ENCODE peak calls at places on chromosome 10, in four cellular contexts. I is H1, L is tibial artery, X is psoas muscle. V is an unnamed sample.

GRCh38 chr10:91627344-91628102 is 5.3 kb downstream of the PPP1R3C start:
- DNase-seq in I (no peak), L (no peak), X (no peak), V (no peak)

GRCh38 chr10:13354783-13355182 is 6.7 kb upstream of the SEPHS1 start:
- DNase-seq in I (no peak), L (no peak), X (no peak), V (no peak)

GRCh38 chr10:75987610-75988009 is 556.2 kb downstream of the LRMDA start:
- DNase-seq in I (no peak), L (no peak), X (no peak), V (no peak)

GRCh38 chr10:125881192-125881591 is at the start of gene DHX32:
- DNase-seq in I (no peak), L (no peak), X (no peak), V (no peak)

GRCh38 chr10:93417264-93417663 is 64.9 kb downstream of the MYOF start:
- DNase-seq in I (no peak), L (no peak), X (no peak), V (no peak)

GRCh38 chr10:126252884-126253612 is 135.2 kb downstream of the ADAM12 start:
- DNase-seq in I (no peak), L (no peak), X (no peak), V (peak)

GRCh38 chr10:87656431-87657072 is 3.1 kb upstream of the PAPSS2 start:
- DNase-seq in I (no peak), L (no peak), X (no peak), V (no peak)

GRCh38 chr10:114541081-114541833 is 116.8 kb downstream of the ABLIM1 start:
- DNase-seq in I (no peak), L (peak), X (peak), V (no peak)

GRCh38 chr10:133143200-133143533 is 16.9 kb upstream of the KNDC1 start:
- DNase-seq in I (no peak), L (no peak), X (no peak), V (no peak)

GRCh38 chr10:86900955-86901354 is 56.5 kb downstream of the MMRN2 start:
- DNase-seq in I (no peak), L (peak), X (peak), V (no peak)

GRCh38 chr10:99975106-99975829 is 34.5 kb downstream of the DNMBP start:
- DNase-seq in I (no peak), L (no peak), X (no peak), V (no peak)
- H3K27ac ChIP-seq in I (no peak), L (peak), X (peak), V (peak)

DNA sequence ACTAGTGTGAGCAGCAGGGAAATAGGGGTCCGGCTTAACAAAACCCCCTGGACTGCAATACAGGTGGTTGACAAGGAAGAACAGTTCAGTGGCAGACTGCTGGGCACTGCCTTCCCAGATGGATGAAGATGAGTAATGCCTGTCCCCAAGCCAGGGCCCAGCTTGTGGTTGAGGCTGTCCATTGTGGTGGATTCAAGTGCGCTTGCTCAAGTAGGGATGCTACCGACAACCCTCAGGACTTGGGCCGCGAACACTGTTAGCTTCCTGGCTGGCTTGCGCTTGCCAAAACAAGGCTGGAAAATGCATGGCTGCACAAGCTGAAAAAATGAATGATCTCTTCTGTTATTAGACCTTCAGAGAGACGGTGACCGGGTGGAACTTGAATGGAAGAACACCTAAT is 116.1 kb upstream of the ACBD5 start:
- DNase-seq in I (no peak), L (no peak), X (no peak), V (no peak)
- H3K27ac ChIP-seq in I (no peak), L (no peak), X (no peak), V (no peak)

GRCh38 chr10:110835841-110836240 is 35.9 kb upstream of the PDCD4 start:
- DNase-seq in I (no peak), L (no peak), X (no peak), V (no peak)
- H3K27ac ChIP-seq in I (no peak), L (no peak), X (no peak), V (no peak)

DNA sequence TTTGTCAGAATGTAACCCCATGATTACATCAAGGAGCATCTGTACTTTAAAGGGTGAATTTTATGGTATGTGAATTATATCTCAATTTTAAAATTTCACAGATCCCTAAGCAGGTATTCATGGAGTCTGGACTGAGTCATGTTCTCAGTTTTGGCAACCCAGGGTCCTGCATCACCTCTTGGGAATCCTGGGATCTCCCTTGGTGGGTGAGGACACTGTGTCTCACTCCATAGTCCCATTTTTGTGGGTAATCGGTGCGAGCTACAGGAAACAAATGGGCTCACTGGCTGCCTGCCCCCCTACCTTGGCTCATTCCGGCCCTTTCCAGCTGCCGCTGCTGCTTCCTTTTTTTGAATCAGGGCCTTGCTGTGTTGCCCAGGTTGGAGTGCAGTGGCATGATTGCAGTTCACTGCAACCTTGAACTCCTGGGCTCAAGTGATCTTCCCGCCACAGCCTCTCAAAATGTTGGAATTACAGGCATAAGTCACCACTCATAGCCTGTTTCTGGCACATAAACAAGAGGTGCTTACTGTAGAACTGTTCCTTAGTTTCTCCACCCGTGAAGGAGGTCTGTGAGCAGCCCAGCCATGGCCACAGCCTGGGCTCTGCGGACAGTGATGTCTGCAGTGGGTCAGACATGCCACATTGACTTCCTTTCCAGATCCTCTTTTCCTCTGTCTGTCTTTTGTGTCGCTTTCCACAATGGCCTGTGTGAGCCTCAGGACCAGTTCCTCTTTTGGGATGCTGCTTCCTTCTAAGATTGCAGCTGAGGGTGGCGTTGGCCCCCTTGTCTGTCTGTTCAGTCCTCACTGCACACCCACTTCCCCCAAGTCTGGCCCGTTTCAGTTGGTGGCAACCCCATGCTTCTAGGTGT is 14.5 kb downstream of the PALD1 start:
- DNase-seq in I (no peak), L (no peak), X (no peak), V (no peak)
- H3K27ac ChIP-seq in I (no peak), L (no peak), X (no peak), V (no peak)

GRCh38 chr10:63700209-63700934 is 179.2 kb downstream of the REEP3 start:
- DNase-seq in I (no peak), L (peak), X (peak), V (peak)

GRCh38 chr10:63703113-63703670 is 182.0 kb downstream of the REEP3 start:
- DNase-seq in I (no peak), L (no peak), X (no peak), V (no peak)

GRCh38 chr10:63700935-63701263 is 179.7 kb downstream of the REEP3 start:
- DNase-seq in I (no peak), L (no peak), X (no peak), V (no peak)

GRCh38 chr10:63702107-63702506 is 180.9 kb downstream of the REEP3 start:
- DNase-seq in I (no peak), L (no peak), X (no peak), V (no peak)

DNA sequence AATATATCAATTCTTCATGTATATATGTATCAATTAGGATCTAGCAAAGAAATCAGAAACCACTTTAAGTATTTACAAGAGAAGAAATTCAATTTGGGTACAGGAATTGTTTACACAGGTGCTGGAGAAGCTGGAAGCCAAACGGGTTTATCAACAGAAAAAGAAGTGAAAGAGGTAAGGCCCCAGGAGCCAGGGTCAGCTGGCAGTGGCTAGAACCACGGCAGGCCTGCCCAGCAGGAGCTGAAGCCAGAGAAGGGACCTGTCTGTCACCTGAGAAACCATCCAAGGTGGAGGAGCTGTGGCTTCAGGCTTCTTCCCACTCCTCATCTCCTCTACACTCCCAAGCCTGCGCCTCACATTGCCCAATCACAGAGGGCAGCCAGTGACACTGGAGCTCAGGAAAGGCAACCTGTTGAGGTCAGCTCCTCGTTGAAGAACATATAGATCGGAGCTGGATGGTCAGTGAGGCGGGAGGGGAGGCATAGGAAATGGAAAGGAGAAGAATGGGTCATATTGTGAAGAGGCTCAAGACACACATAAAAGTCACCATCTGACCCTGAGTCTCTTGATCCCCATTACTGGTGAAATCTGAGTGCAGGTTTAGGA is 182.6 kb downstream of the REEP3 start:
- DNase-seq in I (no peak), L (no peak), X (peak), V (no peak)
- H3K27ac ChIP-seq in I (no peak), L (no peak), X (peak), V (peak)

GRCh38 chr10:11246752-11247467 is 229.2 kb downstream of the CELF2 start:
- DNase-seq in I (no peak), L (no peak), X (no peak), V (no peak)

GRCh38 chr10:11245095-11245479 is 227.4 kb downstream of the CELF2 start:
- DNase-seq in I (no peak), L (no peak), X (no peak), V (no peak)

GRCh38 chr10:11245981-11246590 is 228.4 kb downstream of the CELF2 start:
- DNase-seq in I (no peak), L (no peak), X (no peak), V (no peak)

GRCh38 chr10:11243425-11244222 is 226.0 kb downstream of the CELF2 start:
- DNase-seq in I (no peak), L (no peak), X (no peak), V (no peak)

DNA sequence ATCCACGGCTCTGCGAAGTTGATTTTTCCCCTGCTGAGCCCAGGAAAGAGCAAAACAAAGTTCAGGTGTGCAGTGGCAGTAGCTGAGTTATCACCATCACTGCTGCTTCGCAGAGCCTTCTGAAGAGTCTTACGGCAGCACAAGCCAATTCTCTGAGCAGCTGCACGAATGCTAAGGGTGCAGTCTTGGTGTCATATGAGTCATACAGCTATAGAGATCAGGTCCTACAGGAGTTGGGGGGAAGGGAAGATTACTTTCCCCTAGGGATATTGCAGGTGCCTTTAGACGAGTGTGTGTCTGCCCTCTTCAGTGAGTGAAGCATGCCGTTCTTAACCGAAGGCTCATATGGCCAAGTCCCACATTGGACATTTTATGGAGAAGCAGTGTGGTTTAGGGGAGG is 227.8 kb downstream of the CELF2 start:
- DNase-seq in I (no peak), L (no peak), X (no peak), V (no peak)
- H3K27ac ChIP-seq in I (no peak), L (no peak), X (no peak), V (no peak)

GRCh38 chr10:22604314-22605091 is 109.9 kb downstream of the PIP4K2A start:
- DNase-seq in I (no peak), L (no peak), X (no peak), V (no peak)
- H3K27ac ChIP-seq in I (no peak), L (no peak), X (no peak), V (no peak)

DNA sequence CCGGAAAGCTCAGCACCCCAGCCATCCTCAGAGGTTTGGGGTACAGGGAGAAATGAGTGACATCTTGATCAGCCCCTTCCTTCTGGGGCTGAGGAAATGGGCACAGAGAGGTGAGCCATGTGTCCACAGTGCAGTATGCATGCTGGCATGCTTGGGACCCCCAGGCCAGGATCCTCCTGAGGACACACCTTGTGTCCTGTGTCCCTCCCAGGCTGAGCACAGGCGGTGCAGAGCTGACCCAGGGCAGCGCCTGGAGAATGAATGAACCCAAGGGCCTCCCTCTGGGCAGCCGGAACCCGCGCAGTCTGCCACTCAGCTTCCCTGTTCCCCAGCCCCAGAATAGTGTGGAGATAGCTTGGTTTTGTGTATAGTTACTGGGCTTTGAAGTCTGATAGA is 118.8 kb downstream of the ZMIZ1 start:
- DNase-seq in I (no peak), L (no peak), X (no peak), V (no peak)
- H3K27ac ChIP-seq in I (no peak), L (no peak), X (no peak), V (no peak)

V was measured in epithelial cell of prostate.